ENCODE peak calls at places on chromosomes 13 and 19, in five cellular contexts. B is adrenal gland, X is astrocyte, M is K562, F is IMR-90. H is an unnamed sample. For H3K4me1 and H3K36me3, the result is how much of the 10 kb centered on the place peaks cover.

GRCh38 chr13:114275309-114275708 is 6.1 kb upstream of the UPF3A start:
- DNase-seq in M (no peak), X (no peak), B (peak), F (no peak), H (no peak)

GRCh38 chr19:1748703-1749341 is 4.5 kb upstream of the ONECUT3 start:
- DNase-seq in B (no peak), F (no peak), M (no peak), X (no peak), H (no peak)

GRCh38 chr13:73684286-73684685 is 449.9 kb downstream of the KLF12 start:
- DNase-seq in M (no peak), B (no peak), F (no peak), X (no peak), H (no peak)

GRCh38 chr19:823565-824121 is 1.9 kb upstream of the PLPPR3 start:
- DNase-seq in M (peak), X (no peak), F (no peak), B (no peak), H (no peak)

GRCh38 chr13:61255035-61255796 is 160.4 kb downstream of the PCDH20 start:
- DNase-seq in X (no peak), M (no peak), F (no peak), B (no peak), H (no peak)

GRCh38 chr19:40927567-40927966 is 45.5 kb upstream of the CYP2A7 start:
- DNase-seq in M (no peak), F (no peak), B (no peak), X (no peak), H (no peak)

GRCh38 chr13:40388617-40389016 is 277.8 kb downstream of the FOXO1 start:
- DNase-seq in X (peak), M (no peak), F (peak), B (peak), H (no peak)

GRCh38 chr13:21749410-21749809 is 78.5 kb downstream of the FGF9 start:
- DNase-seq in X (peak), M (no peak), B (no peak), F (peak), H (no peak)

GRCh38 chr13:74891610-74892009 is 590.4 kb downstream of the TBC1D4 start:
- DNase-seq in X (peak), F (peak), B (no peak), M (no peak), H (no peak)

GRCh38 chr19:8334458-8335342 is 8.4 kb downstream of the KANK3 start:
- DNase-seq in M (peak), X (peak), F (peak), B (peak), H (no peak)

GRCh38 chr13:42548731-42549554 is 25.0 kb upstream of the TNFSF11 start:
- DNase-seq in F (no peak), X (peak), M (no peak), B (peak), H (no peak)

GRCh38 chr19:32039446-32039845 is 306.0 kb upstream of the ZNF507 start:
- DNase-seq in X (no peak), B (peak), F (no peak), M (no peak), H (no peak)

GRCh38 chr19:35846038-35846668 is 6.2 kb downstream of the NPHS1 start:
- DNase-seq in B (no peak), M (no peak), F (no peak), X (no peak), H (no peak)

GRCh38 chr19:42762782-42763181 is 2.7 kb downstream of the PSG8 start:
- DNase-seq in B (no peak), M (no peak), X (peak), F (no peak), H (no peak)

GRCh38 chr19:33580026-33580644 is 41.6 kb upstream of the CHST8 start:
- DNase-seq in F (no peak), B (no peak), M (no peak), X (no peak), H (no peak)

GRCh38 chr19:15897738-15898276 is at the start of gene CYP4F2:
- DNase-seq in X (no peak), M (peak), B (no peak), F (no peak), H (no peak)

GRCh38 chr13:98420560-98421175 is 156.2 kb downstream of the STK24 start:
- DNase-seq in B (no peak), F (no peak), X (no peak), M (no peak), H (peak)

GRCh38 chr13:70407486-70407885 is 299.2 kb upstream of the KLHL1 start:
- DNase-seq in X (no peak), M (no peak), B (no peak), F (no peak), H (no peak)

GRCh38 chr13:114043421-114044053 is 69.7 kb upstream of the C13orf46 start:
- DNase-seq in X (peak), B (peak), M (no peak), F (peak), H (no peak)

GRCh38 chr13:51564252-51564651 is 20.0 kb upstream of the WDFY2 start:
- DNase-seq in B (peak), X (no peak), F (no peak), M (no peak), H (no peak)

GRCh38 chr13:40207110-40207478 is 459.3 kb downstream of the FOXO1 start:
- DNase-seq in F (no peak), M (no peak), B (no peak), X (no peak), H (no peak)

GRCh38 chr19:35293733-35294309 is 1.9 kb downstream of the MAG start:
- DNase-seq in X (no peak), B (no peak), F (no peak), M (peak), H (no peak)

GRCh38 chr19:34808566-34808965 is 35.6 kb upstream of the ZNF599 start:
- DNase-seq in F (peak), M (no peak), X (peak), B (no peak), H (no peak)

GRCh38 chr13:85657942-85658341 is 141.3 kb downstream of the SLITRK6 start:
- DNase-seq in M (no peak), B (no peak), F (no peak), X (no peak), H (no peak)

GRCh38 chr19:29665215-29665825 is at the start of gene PLEKHF1:
- DNase-seq in X (peak), B (peak), F (peak), M (peak), H (peak)

GRCh38 chr13:95485045-95485517 is 67.4 kb upstream of the CLDN10 start:
- DNase-seq in M (peak), B (no peak), F (peak), X (peak), H (no peak)

GRCh38 chr19:43664008-43664407 is 6.0 kb downstream of the PLAUR start:
- DNase-seq in M (no peak), B (peak), F (no peak), X (no peak), H (no peak)

GRCh38 chr13:101545521-101545920 is 93.0 kb downstream of the ITGBL1 start:
- DNase-seq in X (no peak), M (no peak), B (no peak), F (peak), H (no peak)

GRCh38 chr13:91618315-91618714 is 219.9 kb downstream of the GPC5 start:
- DNase-seq in M (no peak), F (no peak), B (no peak), X (no peak), H (no peak)

GRCh38 chr13:111552891-111553637 is 232.6 kb downstream of the TEX29 start:
- DNase-seq in M (no peak), B (no peak), F (no peak), X (no peak), H (no peak)

GRCh38 chr19:45693168-45693788 is 812 bp downstream of the QPCTL start:
- DNase-seq in B (peak), F (peak), X (peak), M (peak), H (peak)

GRCh38 chr19:280541-281007 is 10.6 kb downstream of the PLPP2 start:
- DNase-seq in B (no peak), X (no peak), F (no peak), M (peak), H (no peak)

GRCh38 chr19:28136796-28137195 is 1076.2 kb downstream of the UQCRFS1 start:
- DNase-seq in F (no peak), M (no peak), B (no peak), X (no peak), H (no peak)

GRCh38 chr13:98972627-98973026 is 5.2 kb downstream of the DOCK9 start:
- DNase-seq in F (peak), M (no peak), X (peak), B (no peak), H (no peak)

GRCh38 chr13:104015646-104016396 is 949.6 kb upstream of the SLC10A2 start:
- DNase-seq in F (peak), B (no peak), M (no peak), X (peak), H (no peak)

GRCh38 chr19:19213822-19214558 is 2.2 kb downstream of the NCAN start:
- DNase-seq in B (no peak), F (no peak), X (no peak), M (no peak), H (no peak)

GRCh38 chr19:47109541-47110375 is 3.8 kb downstream of the ZC3H4 start:
- DNase-seq in X (peak), M (peak), B (no peak), F (peak), H (no peak)

GRCh38 chr19:46970815-46971214 is 48.8 kb upstream of the NPAS1 start:
- DNase-seq in F (peak), M (no peak), X (peak), B (no peak), H (no peak)

GRCh38 chr19:54882758-54883157 is 8.7 kb downstream of the FCAR start:
- DNase-seq in M (no peak), B (no peak), F (no peak), X (no peak), H (no peak)

GRCh38 chr13:112743451-112744305 is 53.8 kb downstream of the ATP11A start:
- DNase-seq in X (no peak), M (no peak), F (no peak), B (no peak), H (no peak)
- H3K4me1 ChIP-seq in X (under half), M (under half), F (under half), B (under half), H (under half)

DNA sequence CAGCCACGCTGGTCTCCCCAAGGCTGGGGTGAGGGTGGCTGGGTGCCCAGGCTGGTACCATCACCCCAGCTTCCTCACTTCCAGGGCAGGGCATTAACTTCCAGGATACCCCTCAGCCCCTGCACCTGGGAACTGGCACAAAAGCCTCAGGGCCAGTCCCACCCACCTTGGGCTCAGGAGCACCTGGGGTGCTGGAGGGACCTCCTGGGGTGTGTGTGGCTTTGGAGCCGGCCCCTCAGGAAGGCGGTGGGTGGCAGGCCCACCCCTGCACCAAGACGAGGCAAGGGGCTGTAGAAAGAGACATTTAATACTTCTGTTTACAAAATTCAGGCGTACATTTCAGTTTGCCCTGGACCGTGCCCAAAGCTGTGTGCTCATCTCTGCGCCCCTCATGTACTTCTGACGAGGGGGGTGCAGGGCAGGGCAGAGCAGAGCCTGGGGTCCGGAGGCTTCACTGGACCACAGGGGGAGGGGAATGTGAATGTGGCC is 16.8 kb downstream of the MPND start:
- DNase-seq in M (no peak), B (no peak), F (no peak), X (no peak), H (no peak)
- H3K36me3 ChIP-seq in M (half or more), B (half or more), F (half or more), X (under half), H (under half)

DNA sequence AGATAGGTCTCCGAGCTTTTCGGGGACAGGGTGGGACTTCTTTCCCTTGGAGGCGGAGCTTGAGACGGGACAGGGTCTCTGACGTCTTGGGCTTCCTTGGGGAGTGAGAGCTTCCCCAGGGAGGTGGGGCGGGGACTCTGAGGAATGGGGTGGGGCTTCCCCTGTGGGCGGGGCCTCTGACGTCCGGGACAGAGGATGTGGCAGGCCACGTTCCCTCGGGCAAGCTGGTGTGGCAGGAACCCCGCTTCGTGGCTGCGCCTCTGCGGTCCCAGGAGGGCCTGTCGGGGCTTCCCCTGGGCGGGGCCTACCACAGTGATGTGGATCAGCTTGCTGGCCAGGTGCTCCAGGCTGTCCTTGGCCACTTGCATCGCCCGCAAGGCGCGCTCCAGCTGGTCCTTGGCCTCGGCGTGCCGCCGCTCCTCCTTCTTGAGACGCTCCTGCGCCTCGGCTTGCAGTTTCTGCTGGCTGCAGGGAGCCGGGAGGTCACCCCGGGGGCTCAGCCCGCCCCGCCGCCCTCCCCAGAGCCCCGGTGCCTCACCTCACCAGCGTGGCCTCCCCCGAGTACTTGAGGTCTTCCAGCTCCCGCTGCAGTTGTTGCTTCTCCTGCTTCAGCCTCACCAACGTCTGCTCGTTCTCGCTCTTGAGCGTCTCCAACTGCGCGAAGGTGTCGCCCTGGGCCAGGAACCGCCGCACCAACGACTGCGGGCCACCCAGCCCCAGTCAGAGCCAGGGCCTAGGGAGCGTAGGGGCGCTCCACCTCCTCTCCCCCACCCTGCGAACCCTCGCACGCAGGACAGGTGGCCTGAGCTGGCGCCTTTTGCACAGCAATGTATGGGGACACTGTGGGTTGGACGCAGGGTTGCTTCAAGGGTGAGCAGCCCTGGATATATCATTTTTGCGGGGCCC is 3.3 kb upstream of the RGL3 start:
- DNase-seq in M (no peak), X (no peak), F (no peak), B (peak), H (peak)
- H3K4me3 ChIP-seq in M (no peak), X (no peak), F (peak), B (no peak), H (peak)

GRCh38 chr13:24738366-24738847 is 25.6 kb upstream of the RNF17 start:
- DNase-seq in B (no peak), M (no peak), X (no peak), F (no peak), H (no peak)
- H3K4me1 ChIP-seq in B (under half), M (under half), X (under half), F (under half), H (under half)

DNA sequence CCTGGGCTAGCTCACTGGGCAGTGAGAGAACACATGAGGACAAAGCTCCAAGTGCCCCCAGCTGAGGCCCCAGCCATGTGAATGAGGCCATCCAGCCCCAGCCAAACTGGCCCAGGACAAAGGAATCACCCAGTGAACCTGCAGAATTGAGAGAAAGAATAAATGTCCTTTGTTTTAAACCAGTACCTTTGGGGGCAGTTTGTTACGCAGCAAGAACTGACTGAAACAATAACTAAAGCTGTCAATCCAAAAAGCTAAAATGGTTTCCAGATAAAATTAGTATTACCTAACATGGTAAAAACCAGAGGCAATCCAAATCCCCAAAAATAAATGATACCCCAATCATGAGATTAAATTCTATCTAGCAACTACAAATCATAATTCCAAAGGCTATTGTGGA is 69.6 kb downstream of the ZNF557 start:
- DNase-seq in M (no peak), B (no peak), F (no peak), X (no peak), H (no peak)
- H3K36me3 ChIP-seq in M (under half), B (half or more), F (under half), X (under half), H (under half)